ENCODE peak calls at places on chromosome 7, in nine cellular contexts. One of them, this sample, is unnamed.

GRCh38 chr7:100219271-100219737 is 445 bp upstream of the PVRIG start:
- DNase-seq in pancreas: no peak
- DNase-seq in foreskin keratinocyte: no peak
- DNase-seq in heart right ventricle: no peak
- DNase-seq in CD8-positive, alpha-beta memory T cell: no peak
- DNase-seq in WERI-Rb-1: no peak
- DNase-seq in astrocyte: no peak
- DNase-seq in SJSA1: no peak
- DNase-seq in heart left ventricle: no peak
- DNase-seq in this sample: no peak

GRCh38 chr7:148941598-148942280 is 57.6 kb upstream of the EZH2 start:
- DNase-seq in pancreas: no peak
- DNase-seq in foreskin keratinocyte: peak; percentile 38
- DNase-seq in heart right ventricle: peak; percentile 44
- DNase-seq in CD8-positive, alpha-beta memory T cell: peak; percentile 59
- DNase-seq in WERI-Rb-1: peak; percentile 92
- DNase-seq in astrocyte: peak; percentile 30
- DNase-seq in SJSA1: peak; percentile 71
- DNase-seq in heart left ventricle: peak; percentile 28
- DNase-seq in this sample: no peak

GRCh38 chr7:47298636-47299035 is 283.3 kb downstream of the TNS3 start:
- DNase-seq in pancreas: no peak
- DNase-seq in foreskin keratinocyte: no peak
- DNase-seq in heart right ventricle: no peak
- DNase-seq in CD8-positive, alpha-beta memory T cell: no peak
- DNase-seq in WERI-Rb-1: no peak
- DNase-seq in astrocyte: no peak
- DNase-seq in SJSA1: no peak
- DNase-seq in heart left ventricle: no peak
- DNase-seq in this sample: no peak

GRCh38 chr7:33743594-33743993 is 161.7 kb upstream of the BMPER start:
- DNase-seq in pancreas: no peak
- DNase-seq in foreskin keratinocyte: peak; percentile 95
- DNase-seq in heart right ventricle: no peak
- DNase-seq in CD8-positive, alpha-beta memory T cell: no peak
- DNase-seq in WERI-Rb-1: no peak
- DNase-seq in astrocyte: peak; percentile 74
- DNase-seq in SJSA1: no peak
- DNase-seq in heart left ventricle: no peak
- DNase-seq in this sample: no peak

GRCh38 chr7:2968176-2968575 is 75.5 kb downstream of the CARD11 start:
- DNase-seq in pancreas: no peak
- DNase-seq in foreskin keratinocyte: no peak
- DNase-seq in heart right ventricle: no peak
- DNase-seq in CD8-positive, alpha-beta memory T cell: no peak
- DNase-seq in WERI-Rb-1: no peak
- DNase-seq in astrocyte: no peak
- DNase-seq in SJSA1: no peak
- DNase-seq in heart left ventricle: no peak
- DNase-seq in this sample: no peak

GRCh38 chr7:36214608-36215016 is 61.6 kb downstream of the EEPD1 start:
- DNase-seq in pancreas: no peak
- DNase-seq in foreskin keratinocyte: no peak
- DNase-seq in heart right ventricle: no peak
- DNase-seq in CD8-positive, alpha-beta memory T cell: no peak
- DNase-seq in WERI-Rb-1: no peak
- DNase-seq in astrocyte: no peak
- DNase-seq in SJSA1: no peak
- DNase-seq in heart left ventricle: no peak
- DNase-seq in this sample: no peak

GRCh38 chr7:138865843-138866242 is 67.8 kb upstream of the ATP6V0A4 start:
- DNase-seq in pancreas: no peak
- DNase-seq in foreskin keratinocyte: no peak
- DNase-seq in heart right ventricle: no peak
- DNase-seq in CD8-positive, alpha-beta memory T cell: peak; percentile 12
- DNase-seq in WERI-Rb-1: peak; percentile 16
- DNase-seq in astrocyte: no peak
- DNase-seq in SJSA1: no peak
- DNase-seq in heart left ventricle: no peak
- DNase-seq in this sample: no peak

GRCh38 chr7:141217938-141218337 is 144.1 kb downstream of the TMEM178B start:
- DNase-seq in pancreas: no peak
- DNase-seq in foreskin keratinocyte: no peak
- DNase-seq in heart right ventricle: no peak
- DNase-seq in CD8-positive, alpha-beta memory T cell: no peak
- DNase-seq in WERI-Rb-1: no peak
- DNase-seq in astrocyte: no peak
- DNase-seq in SJSA1: no peak
- DNase-seq in heart left ventricle: no peak
- DNase-seq in this sample: no peak

GRCh38 chr7:31062746-31063435 is 10.8 kb downstream of the ADCYAP1R1 start:
- DNase-seq in pancreas: no peak
- DNase-seq in foreskin keratinocyte: no peak
- DNase-seq in heart right ventricle: no peak
- DNase-seq in CD8-positive, alpha-beta memory T cell: no peak
- DNase-seq in WERI-Rb-1: no peak
- DNase-seq in astrocyte: no peak
- DNase-seq in SJSA1: no peak
- DNase-seq in heart left ventricle: no peak
- DNase-seq in this sample: no peak

GRCh38 chr7:158495780-158496179 is 91.8 kb downstream of the PTPRN2 start:
- DNase-seq in pancreas: peak; percentile 77
- DNase-seq in foreskin keratinocyte: no peak
- DNase-seq in heart right ventricle: no peak
- DNase-seq in CD8-positive, alpha-beta memory T cell: no peak
- DNase-seq in WERI-Rb-1: peak; percentile 56
- DNase-seq in astrocyte: no peak
- DNase-seq in SJSA1: peak; percentile 83
- DNase-seq in heart left ventricle: no peak
- DNase-seq in this sample: no peak

GRCh38 chr7:36367561-36367889 is 22.1 kb upstream of the ANLN start:
- DNase-seq in pancreas: no peak
- DNase-seq in foreskin keratinocyte: no peak
- DNase-seq in heart right ventricle: no peak
- DNase-seq in CD8-positive, alpha-beta memory T cell: no peak
- DNase-seq in WERI-Rb-1: no peak
- DNase-seq in astrocyte: no peak
- DNase-seq in SJSA1: no peak
- DNase-seq in heart left ventricle: no peak
- DNase-seq in this sample: no peak

GRCh38 chr7:28347462-28347861 is 64.9 kb upstream of the CREB5 start:
- DNase-seq in pancreas: no peak
- DNase-seq in foreskin keratinocyte: no peak
- DNase-seq in heart right ventricle: no peak
- DNase-seq in CD8-positive, alpha-beta memory T cell: no peak
- DNase-seq in WERI-Rb-1: no peak
- DNase-seq in astrocyte: no peak
- DNase-seq in SJSA1: no peak
- DNase-seq in heart left ventricle: no peak
- DNase-seq in this sample: no peak

GRCh38 chr7:88310950-88311674 is 4.4 kb upstream of the STEAP4 start:
- DNase-seq in pancreas: no peak
- DNase-seq in foreskin keratinocyte: no peak
- DNase-seq in heart right ventricle: no peak
- DNase-seq in CD8-positive, alpha-beta memory T cell: no peak
- DNase-seq in WERI-Rb-1: no peak
- DNase-seq in astrocyte: no peak
- DNase-seq in SJSA1: no peak
- DNase-seq in heart left ventricle: no peak
- DNase-seq in this sample: no peak

GRCh38 chr7:49245062-49245461 is 320.7 kb downstream of the CDC14C start:
- DNase-seq in pancreas: no peak
- DNase-seq in foreskin keratinocyte: no peak
- DNase-seq in heart right ventricle: no peak
- DNase-seq in CD8-positive, alpha-beta memory T cell: no peak
- DNase-seq in WERI-Rb-1: no peak
- DNase-seq in astrocyte: no peak
- DNase-seq in SJSA1: no peak
- DNase-seq in heart left ventricle: no peak
- DNase-seq in this sample: no peak
- H3K27ac ChIP-seq in pancreas: no peak overlapping the region
- H3K27ac ChIP-seq in foreskin keratinocyte: no peak overlapping the region
- H3K27ac ChIP-seq in heart right ventricle: no peak overlapping the region
- H3K27ac ChIP-seq in CD8-positive, alpha-beta memory T cell: no peak overlapping the region
- H3K27ac ChIP-seq in WERI-Rb-1: no peak overlapping the region
- H3K27ac ChIP-seq in astrocyte: no peak overlapping the region
- H3K27ac ChIP-seq in SJSA1: no peak overlapping the region
- H3K27ac ChIP-seq in heart left ventricle: no peak overlapping the region
- H3K27ac ChIP-seq in this sample: no peak overlapping the region

GRCh38 chr7:3991771-3992231 is 690.3 kb upstream of the FOXK1 start:
- DNase-seq in pancreas: no peak
- DNase-seq in foreskin keratinocyte: no peak
- DNase-seq in heart right ventricle: no peak
- DNase-seq in CD8-positive, alpha-beta memory T cell: no peak
- DNase-seq in WERI-Rb-1: no peak
- DNase-seq in astrocyte: no peak
- DNase-seq in SJSA1: no peak
- DNase-seq in heart left ventricle: no peak
- DNase-seq in this sample: no peak

GRCh38 chr7:3992841-3993240 is 689.3 kb upstream of the FOXK1 start:
- DNase-seq in pancreas: no peak
- DNase-seq in foreskin keratinocyte: no peak
- DNase-seq in heart right ventricle: no peak
- DNase-seq in CD8-positive, alpha-beta memory T cell: no peak
- DNase-seq in WERI-Rb-1: no peak
- DNase-seq in astrocyte: no peak
- DNase-seq in SJSA1: no peak
- DNase-seq in heart left ventricle: no peak
- DNase-seq in this sample: no peak

GRCh38 chr7:3984456-3984855 is 683.4 kb downstream of the SDK1 start:
- DNase-seq in pancreas: no peak
- DNase-seq in foreskin keratinocyte: no peak
- DNase-seq in heart right ventricle: no peak
- DNase-seq in CD8-positive, alpha-beta memory T cell: no peak
- DNase-seq in WERI-Rb-1: no peak
- DNase-seq in astrocyte: no peak
- DNase-seq in SJSA1: no peak
- DNase-seq in heart left ventricle: no peak
- DNase-seq in this sample: no peak

GRCh38 chr7:3987426-3987927 is 686.4 kb downstream of the SDK1 start:
- DNase-seq in pancreas: no peak
- DNase-seq in foreskin keratinocyte: no peak
- DNase-seq in heart right ventricle: no peak
- DNase-seq in CD8-positive, alpha-beta memory T cell: no peak
- DNase-seq in WERI-Rb-1: no peak
- DNase-seq in astrocyte: no peak
- DNase-seq in SJSA1: no peak
- DNase-seq in heart left ventricle: no peak
- DNase-seq in this sample: no peak
- H3K27ac ChIP-seq in pancreas: no peak overlapping the region
- H3K27ac ChIP-seq in foreskin keratinocyte: no peak overlapping the region
- H3K27ac ChIP-seq in heart right ventricle: no peak overlapping the region
- H3K27ac ChIP-seq in CD8-positive, alpha-beta memory T cell: no peak overlapping the region
- H3K27ac ChIP-seq in WERI-Rb-1: no peak overlapping the region
- H3K27ac ChIP-seq in astrocyte: no peak overlapping the region
- H3K27ac ChIP-seq in SJSA1: no peak overlapping the region
- H3K27ac ChIP-seq in heart left ventricle: no peak overlapping the region
- H3K27ac ChIP-seq in this sample: no peak overlapping the region

DNA sequence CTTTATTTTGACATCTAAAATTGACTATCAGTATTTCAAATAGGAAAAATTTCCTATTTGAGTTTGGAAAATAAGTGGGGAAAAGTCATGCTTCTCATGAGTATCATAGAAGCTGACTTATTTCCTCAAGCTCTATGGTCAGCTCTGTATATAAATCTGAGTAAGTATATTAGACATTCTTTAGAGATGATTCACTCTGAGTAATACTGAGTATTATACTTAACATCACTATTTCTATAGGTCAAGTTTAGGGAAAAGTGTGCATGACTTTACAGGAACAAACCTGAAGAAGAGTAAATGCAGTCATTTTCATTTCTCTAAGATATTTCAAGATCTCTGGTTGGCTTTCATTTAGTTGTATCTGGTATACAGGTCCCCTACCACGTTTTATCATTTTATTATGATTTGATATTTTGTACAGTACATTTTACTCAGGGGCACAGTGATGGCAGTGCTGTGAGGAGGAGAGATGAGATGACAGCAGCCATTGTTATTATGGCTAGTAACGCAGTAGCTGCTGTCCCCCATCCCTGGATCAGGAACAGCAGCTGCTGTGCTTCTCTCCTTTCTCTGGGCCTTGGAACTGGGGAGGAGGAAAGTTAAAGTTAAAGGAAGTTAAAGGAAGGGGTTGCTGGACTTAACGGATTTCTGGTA is 15.2 kb downstream of the SND1 start:
- DNase-seq in pancreas: no peak
- DNase-seq in foreskin keratinocyte: peak; percentile 72
- DNase-seq in heart right ventricle: no peak
- DNase-seq in CD8-positive, alpha-beta memory T cell: no peak
- DNase-seq in WERI-Rb-1: no peak
- DNase-seq in astrocyte: peak; percentile 63
- DNase-seq in SJSA1: no peak
- DNase-seq in heart left ventricle: no peak
- DNase-seq in this sample: no peak
- H3K27ac ChIP-seq in pancreas: no peak overlapping the region
- H3K27ac ChIP-seq in foreskin keratinocyte: peak overlapping the region; percentile 72
- H3K27ac ChIP-seq in heart right ventricle: no peak overlapping the region
- H3K27ac ChIP-seq in CD8-positive, alpha-beta memory T cell: no peak overlapping the region
- H3K27ac ChIP-seq in WERI-Rb-1: no peak overlapping the region
- H3K27ac ChIP-seq in astrocyte: peak overlapping the region; percentile 90
- H3K27ac ChIP-seq in SJSA1: peak overlapping the region; percentile 70
- H3K27ac ChIP-seq in heart left ventricle: no peak overlapping the region
- H3K27ac ChIP-seq in this sample: peak overlapping the region; percentile 30

GRCh38 chr7:69591805-69592204 is 6.5 kb upstream of the AUTS2 start:
- DNase-seq in pancreas: peak; percentile 43
- DNase-seq in foreskin keratinocyte: no peak
- DNase-seq in heart right ventricle: no peak
- DNase-seq in CD8-positive, alpha-beta memory T cell: no peak
- DNase-seq in WERI-Rb-1: no peak
- DNase-seq in astrocyte: no peak
- DNase-seq in SJSA1: no peak
- DNase-seq in heart left ventricle: no peak
- DNase-seq in this sample: no peak

GRCh38 chr7:69588773-69589172 is 9.5 kb upstream of the AUTS2 start:
- DNase-seq in pancreas: no peak
- DNase-seq in foreskin keratinocyte: no peak
- DNase-seq in heart right ventricle: no peak
- DNase-seq in CD8-positive, alpha-beta memory T cell: no peak
- DNase-seq in WERI-Rb-1: no peak
- DNase-seq in astrocyte: no peak
- DNase-seq in SJSA1: no peak
- DNase-seq in heart left ventricle: no peak
- DNase-seq in this sample: no peak

GRCh38 chr7:69585169-69585568 is 13.1 kb upstream of the AUTS2 start:
- DNase-seq in pancreas: no peak
- DNase-seq in foreskin keratinocyte: no peak
- DNase-seq in heart right ventricle: no peak
- DNase-seq in CD8-positive, alpha-beta memory T cell: no peak
- DNase-seq in WERI-Rb-1: no peak
- DNase-seq in astrocyte: no peak
- DNase-seq in SJSA1: no peak
- DNase-seq in heart left ventricle: no peak
- DNase-seq in this sample: no peak

GRCh38 chr7:69586315-69586714 is 12.0 kb upstream of the AUTS2 start:
- DNase-seq in pancreas: no peak
- DNase-seq in foreskin keratinocyte: no peak
- DNase-seq in heart right ventricle: no peak
- DNase-seq in CD8-positive, alpha-beta memory T cell: no peak
- DNase-seq in WERI-Rb-1: no peak
- DNase-seq in astrocyte: no peak
- DNase-seq in SJSA1: no peak
- DNase-seq in heart left ventricle: no peak
- DNase-seq in this sample: no peak
- H3K27ac ChIP-seq in pancreas: no peak overlapping the region
- H3K27ac ChIP-seq in foreskin keratinocyte: no peak overlapping the region
- H3K27ac ChIP-seq in heart right ventricle: no peak overlapping the region
- H3K27ac ChIP-seq in CD8-positive, alpha-beta memory T cell: no peak overlapping the region
- H3K27ac ChIP-seq in WERI-Rb-1: no peak overlapping the region
- H3K27ac ChIP-seq in astrocyte: no peak overlapping the region
- H3K27ac ChIP-seq in SJSA1: no peak overlapping the region
- H3K27ac ChIP-seq in heart left ventricle: no peak overlapping the region
- H3K27ac ChIP-seq in this sample: no peak overlapping the region

GRCh38 chr7:105962353-105962752 is 711 bp upstream of the CDHR3 start:
- DNase-seq in pancreas: no peak
- DNase-seq in foreskin keratinocyte: no peak
- DNase-seq in heart right ventricle: no peak
- DNase-seq in CD8-positive, alpha-beta memory T cell: no peak
- DNase-seq in WERI-Rb-1: no peak
- DNase-seq in astrocyte: no peak
- DNase-seq in SJSA1: no peak
- DNase-seq in heart left ventricle: no peak
- DNase-seq in this sample: no peak
- H3K27ac ChIP-seq in pancreas: no peak overlapping the region
- H3K27ac ChIP-seq in foreskin keratinocyte: no peak overlapping the region
- H3K27ac ChIP-seq in heart right ventricle: no peak overlapping the region
- H3K27ac ChIP-seq in CD8-positive, alpha-beta memory T cell: no peak overlapping the region
- H3K27ac ChIP-seq in WERI-Rb-1: no peak overlapping the region
- H3K27ac ChIP-seq in astrocyte: no peak overlapping the region
- H3K27ac ChIP-seq in SJSA1: no peak overlapping the region
- H3K27ac ChIP-seq in heart left ventricle: no peak overlapping the region
- H3K27ac ChIP-seq in this sample: no peak overlapping the region